ENCODE peak calls at places on chromosomes 5 and 9, in five cellular contexts. W is naive thymus-derived CD8-positive, alpha-beta T cell; Y is caudate nucleus; U is HEK293T; E is A549. Q is an unnamed sample.

GRCh38 chr5:90802695-90803317 is 244.2 kb downstream of the ADGRV1 start:
- DNase-seq in W (no peak), Y (no peak), E (peak; percentile 37), U (peak; percentile 57), Q (no peak)

GRCh38 chr9:92609142-92609500 is 60.8 kb downstream of the IPPK start:
- DNase-seq in Y (no peak), E (no peak), U (no peak), W (no peak), Q (no peak)

GRCh38 chr5:87141544-87141943 is 126.1 kb upstream of the RASA1 start:
- DNase-seq in E (no peak), U (no peak), Y (no peak), W (no peak), Q (no peak)

GRCh38 chr5:944992-945685 is 52.5 kb downstream of the TRIP13 start:
- DNase-seq in U (no peak), Y (no peak), W (no peak), E (no peak), Q (no peak)

GRCh38 chr9:35673998-35674361 is 252 bp downstream of the CA9 start:
- DNase-seq in Y (no peak), U (no peak), W (no peak), E (no peak), Q (no peak)

GRCh38 chr9:6113819-6114218 is 98.4 kb upstream of the RANBP6 start:
- DNase-seq in U (no peak), Y (no peak), E (no peak), W (no peak), Q (no peak)

GRCh38 chr9:95008151-95008771 is 281.8 kb downstream of the AOPEP start:
- DNase-seq in U (no peak), Y (no peak), W (no peak), E (no peak), Q (no peak)

GRCh38 chr9:78871452-78872331 is 574.8 kb downstream of the PSAT1 start:
- DNase-seq in U (no peak), W (no peak), E (peak; percentile 45), Y (no peak), Q (no peak)

GRCh38 chr5:124655211-124655880 is 91.1 kb downstream of the ZNF608 start:
- DNase-seq in W (no peak), E (no peak), Y (no peak), U (no peak), Q (no peak)

GRCh38 chr5:122704247-122705036 is 70.4 kb upstream of the SNX2 start:
- DNase-seq in W (no peak), Y (no peak), U (peak; percentile 28), E (peak; percentile 32), Q (no peak)

Q was measured in B cell.